ENCODE peak calls at places on chromosomes 3 and 15, in five cellular contexts. A, S, N, Y and O are unnamed samples.

GRCh38 chr15:41780266-41780665 is 6.0 kb downstream of the MAPKBP1 start:
- DNase-seq in A (no peak), S (no peak), N (peak), Y (no peak), O (no peak)

GRCh38 chr15:70023769-70024491 is 73.8 kb downstream of the TLE3 start:
- DNase-seq in A (no peak), S (no peak), N (no peak), Y (no peak), O (no peak)

GRCh38 chr3:51967384-51968174 is at the start of gene PCBP4:
- DNase-seq in A (no peak), S (peak), N (peak), Y (no peak), O (peak)

GRCh38 chr3:125129512-125129962 is 73.7 kb upstream of the HEG1 start:
- DNase-seq in A (no peak), S (no peak), N (peak), Y (no peak), O (no peak)

GRCh38 chr15:81410318-81410753 is 36.3 kb upstream of the TMC3 start:
- DNase-seq in A (no peak), S (no peak), N (peak), Y (peak), O (peak)

GRCh38 chr3:100040446-100040845 is 73.9 kb downstream of the FILIP1L start:
- DNase-seq in A (no peak), S (no peak), N (no peak), Y (no peak), O (no peak)

GRCh38 chr15:43794269-43795037 is 2.3 kb downstream of the SERF2 start:
- DNase-seq in A (no peak), S (no peak), N (no peak), Y (no peak), O (no peak)

GRCh38 chr3:127689266-127689860 is 16.6 kb downstream of the ABTB1 start:
- DNase-seq in A (no peak), S (no peak), N (no peak), Y (no peak), O (no peak)

GRCh38 chr3:114417682-114418081 is 123.9 kb downstream of the TIGIT start:
- DNase-seq in A (no peak), S (no peak), N (no peak), Y (no peak), O (no peak)

GRCh38 chr15:55221090-55222011 is 24.6 kb upstream of the RSL24D1 start:
- DNase-seq in A (peak), S (no peak), N (peak), Y (no peak), O (peak)

GRCh38 chr15:49620658-49621326 is at the start of the genes DTWD1 and FAM227B:
- DNase-seq in A (peak), S (peak), N (peak), Y (peak), O (peak)

GRCh38 chr3:147089286-147089685 is 317.1 kb downstream of the ZIC4 start:
- DNase-seq in A (no peak), S (no peak), N (no peak), Y (no peak), O (no peak)

GRCh38 chr15:101652783-101653430 is 726 bp upstream of the TM2D3 start:
- DNase-seq in A (no peak), S (peak), N (no peak), Y (no peak), O (peak)

GRCh38 chr15:101654191-101654590 is 2.0 kb upstream of the TM2D3 start:
- DNase-seq in A (no peak), S (no peak), N (no peak), Y (no peak), O (no peak)

GRCh38 chr15:101650145-101650544 is 2.0 kb downstream of the TM2D3 start:
- DNase-seq in A (no peak), S (no peak), N (no peak), Y (no peak), O (no peak)

GRCh38 chr15:101652098-101652782 is at the start of gene TM2D3:
- DNase-seq in A (peak), S (peak), N (peak), Y (peak), O (peak)

DNA sequence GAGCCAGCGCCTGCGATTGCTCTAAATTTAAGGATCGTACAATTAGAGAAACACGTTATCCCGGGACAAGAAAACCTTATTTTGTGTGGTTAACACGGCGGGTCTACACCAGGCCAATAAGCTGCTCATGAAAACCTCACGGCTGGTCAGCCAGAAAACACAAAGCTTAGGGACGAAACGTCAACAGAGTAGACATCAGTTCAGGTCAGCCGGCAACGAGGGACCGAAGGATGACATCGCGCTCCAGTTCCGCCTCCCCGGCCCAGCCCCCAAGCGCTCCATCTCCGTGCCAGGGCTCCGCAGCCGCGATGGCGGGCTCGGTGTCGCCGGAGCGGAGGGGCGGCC is 456 bp downstream of the TM2D3 start:
- DNase-seq in A (no peak), S (no peak), N (peak), Y (no peak), O (peak)
- TF ChIP-seq CREB1 in A (no peak), S (no peak), N (no peak), Y (no peak), O (no peak)

GRCh38 chr3:24494616-24495333 is at the start of gene THRB:
- DNase-seq in A (no peak), S (peak), N (peak), Y (no peak), O (peak)

GRCh38 chr3:24496529-24497482 is 2.2 kb upstream of the THRB start:
- DNase-seq in A (no peak), S (peak), N (peak), Y (no peak), O (peak)

GRCh38 chr3:24492971-24493551 is 1.6 kb downstream of the THRB start:
- DNase-seq in A (no peak), S (no peak), N (no peak), Y (no peak), O (no peak)

GRCh38 chr3:24493951-24494615 is 567 bp downstream of the THRB start:
- DNase-seq in A (no peak), S (peak), N (peak), Y (no peak), O (peak)

DNA sequence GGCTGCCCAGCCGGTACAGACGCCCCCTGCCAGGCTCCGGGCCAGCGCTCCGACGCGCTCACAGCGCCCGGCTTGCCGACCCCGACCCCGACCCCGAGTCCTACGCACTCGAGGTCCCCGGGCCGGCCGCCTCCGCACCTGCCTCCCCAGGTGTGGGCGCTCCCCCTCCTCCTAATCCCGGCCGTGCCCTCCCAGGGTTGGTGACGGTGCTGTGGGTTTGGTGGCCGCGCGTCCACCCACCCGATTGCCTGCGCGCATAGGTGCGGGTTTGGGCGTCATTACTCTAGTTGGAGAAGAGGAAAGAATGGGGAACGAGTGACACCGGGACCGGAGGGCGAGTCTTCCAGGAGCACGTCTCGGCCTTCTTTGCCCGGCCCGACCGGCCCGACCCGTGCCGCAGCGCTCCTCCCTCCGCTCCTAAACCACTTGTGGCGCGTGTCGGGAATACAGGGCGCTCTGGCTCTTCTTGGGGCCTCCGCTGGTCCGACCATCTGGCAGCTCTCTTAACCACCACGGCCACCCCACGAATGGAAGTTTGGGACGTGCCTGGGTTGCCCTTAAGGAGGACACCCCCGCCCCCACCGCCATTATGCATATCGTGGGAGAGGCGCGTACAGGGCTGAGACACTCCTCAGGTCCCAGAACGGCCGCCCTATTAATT is 814 bp upstream of the THRB start:
- DNase-seq in A (no peak), S (peak), N (peak), Y (no peak), O (peak)
- TF ChIP-seq CTCF in A (no peak), S (peak), N (peak), Y (no peak), O (no peak)

GRCh38 chr15:57887825-57888224 is 177.7 kb downstream of the ALDH1A2 start:
- DNase-seq in A (no peak), S (no peak), N (no peak), Y (no peak), O (no peak)
- TF ChIP-seq POLR2AphosphoS5 in A (no peak), S (no peak), N (no peak), Y (no peak), O (no peak)

GRCh38 chr3:129514563-129514962 is 13.9 kb upstream of the RHO start:
- DNase-seq in A (no peak), S (no peak), N (no peak), Y (no peak), O (no peak)
- TF ChIP-seq CREB1 in A (no peak), S (no peak), N (no peak), Y (no peak), O (no peak)

GRCh38 chr3:10627884-10628572 is 122.6 kb upstream of the ATP2B2 start:
- DNase-seq in A (no peak), S (no peak), N (peak), Y (peak), O (peak)
- TF ChIP-seq CTCF in A (no peak), S (no peak), N (no peak), Y (no peak), O (no peak)

GRCh38 chr3:177835917-177836316 is 638.6 kb upstream of the TBL1XR1 start:
- DNase-seq in A (no peak), S (no peak), N (no peak), Y (no peak), O (no peak)
- TF ChIP-seq POLR2AphosphoS5 in A (no peak), S (no peak), N (no peak), Y (no peak), O (no peak)